ENCODE peak calls at places on chromosomes 5 and 9, in seven cellular contexts. One of them, this sample, is unnamed.

GRCh38 chr9:128275198-128276007 is at the start of gene GOLGA2:
- DNase-seq in NB4: peak
- DNase-seq in progenitor cell of endocrine pancreas: peak
- DNase-seq in GM06990: no peak
- DNase-seq in lung: peak
- DNase-seq in H9: peak
- DNase-seq in H1: no peak
- DNase-seq in this sample: peak

GRCh38 chr9:114499528-114499927 is 5.7 kb downstream of the WHRN start:
- DNase-seq in NB4: no peak
- DNase-seq in progenitor cell of endocrine pancreas: no peak
- DNase-seq in GM06990: no peak
- DNase-seq in lung: no peak
- DNase-seq in H9: no peak
- DNase-seq in H1: no peak
- DNase-seq in this sample: no peak

GRCh38 chr9:112503170-112503569 is 16.5 kb downstream of the KIAA1958 start:
- DNase-seq in NB4: no peak
- DNase-seq in progenitor cell of endocrine pancreas: no peak
- DNase-seq in GM06990: no peak
- DNase-seq in lung: peak
- DNase-seq in H9: no peak
- DNase-seq in H1: no peak
- DNase-seq in this sample: no peak

GRCh38 chr9:113375057-113376023 is 1.4 kb downstream of the HDHD3 start:
- DNase-seq in NB4: no peak
- DNase-seq in progenitor cell of endocrine pancreas: no peak
- DNase-seq in GM06990: no peak
- DNase-seq in lung: no peak
- DNase-seq in H9: no peak
- DNase-seq in H1: no peak
- DNase-seq in this sample: no peak

GRCh38 chr5:143879646-143880045 is 67.7 kb downstream of the HMHB1 start:
- DNase-seq in NB4: no peak
- DNase-seq in progenitor cell of endocrine pancreas: no peak
- DNase-seq in GM06990: no peak
- DNase-seq in lung: no peak
- DNase-seq in H9: no peak
- DNase-seq in H1: no peak
- DNase-seq in this sample: no peak

GRCh38 chr5:78530342-78531096 is 118.1 kb downstream of the LHFPL2 start:
- DNase-seq in NB4: no peak
- DNase-seq in progenitor cell of endocrine pancreas: no peak
- DNase-seq in GM06990: no peak
- DNase-seq in lung: no peak
- DNase-seq in H9: no peak
- DNase-seq in H1: no peak
- DNase-seq in this sample: no peak

GRCh38 chr5:84614907-84615306 is 230.2 kb upstream of the EDIL3 start:
- DNase-seq in NB4: no peak
- DNase-seq in progenitor cell of endocrine pancreas: no peak
- DNase-seq in GM06990: no peak
- DNase-seq in lung: no peak
- DNase-seq in H9: no peak
- DNase-seq in H1: no peak
- DNase-seq in this sample: no peak

GRCh38 chr9:26437056-26437711 is 455.4 kb downstream of the CAAP1 start:
- DNase-seq in NB4: no peak
- DNase-seq in progenitor cell of endocrine pancreas: no peak
- DNase-seq in GM06990: no peak
- DNase-seq in lung: no peak
- DNase-seq in H9: peak
- DNase-seq in H1: peak
- DNase-seq in this sample: no peak

GRCh38 chr9:5643005-5643624 is 14.2 kb downstream of the RIC1 start:
- DNase-seq in NB4: no peak
- DNase-seq in progenitor cell of endocrine pancreas: no peak
- DNase-seq in GM06990: no peak
- DNase-seq in lung: no peak
- DNase-seq in H9: no peak
- DNase-seq in H1: no peak
- DNase-seq in this sample: no peak

GRCh38 chr9:108956098-108956533 is 21.9 kb downstream of the ABITRAM start:
- DNase-seq in NB4: no peak
- DNase-seq in progenitor cell of endocrine pancreas: no peak
- DNase-seq in GM06990: no peak
- DNase-seq in lung: no peak
- DNase-seq in H9: no peak
- DNase-seq in H1: no peak
- DNase-seq in this sample: no peak

GRCh38 chr9:107674937-107675277 is 185.3 kb upstream of the KLF4 start:
- DNase-seq in NB4: peak
- DNase-seq in progenitor cell of endocrine pancreas: no peak
- DNase-seq in GM06990: no peak
- DNase-seq in lung: no peak
- DNase-seq in H9: no peak
- DNase-seq in H1: no peak
- DNase-seq in this sample: no peak
- TF ChIP-seq CTCF in NB4: peak
- TF ChIP-seq CTCF in progenitor cell of endocrine pancreas: no peak
- TF ChIP-seq CTCF in GM06990: no peak
- TF ChIP-seq CTCF in lung: no peak
- TF ChIP-seq CTCF in H9: no peak
- TF ChIP-seq CTCF in H1: no peak
- TF ChIP-seq CTCF in this sample: no peak

GRCh38 chr5:37836173-37837100 is 3.4 kb downstream of the GDNF start:
- DNase-seq in NB4: no peak
- DNase-seq in progenitor cell of endocrine pancreas: no peak
- DNase-seq in GM06990: no peak
- DNase-seq in lung: no peak
- DNase-seq in H9: peak
- DNase-seq in H1: no peak
- DNase-seq in this sample: no peak
- TF ChIP-seq CTCF in NB4: no peak
- TF ChIP-seq CTCF in progenitor cell of endocrine pancreas: no peak
- TF ChIP-seq CTCF in GM06990: no peak
- TF ChIP-seq CTCF in lung: no peak
- TF ChIP-seq CTCF in H9: no peak
- TF ChIP-seq CTCF in H1: no peak
- TF ChIP-seq CTCF in this sample: no peak

GRCh38 chr5:180052211-180052818 is 19.2 kb downstream of the RNF130 start:
- DNase-seq in NB4: no peak
- DNase-seq in progenitor cell of endocrine pancreas: no peak
- DNase-seq in GM06990: no peak
- DNase-seq in lung: no peak
- DNase-seq in H9: no peak
- DNase-seq in H1: no peak
- DNase-seq in this sample: no peak

GRCh38 chr5:180050106-180050929 is 21.2 kb downstream of the RNF130 start:
- DNase-seq in NB4: no peak
- DNase-seq in progenitor cell of endocrine pancreas: no peak
- DNase-seq in GM06990: no peak
- DNase-seq in lung: no peak
- DNase-seq in H9: no peak
- DNase-seq in H1: no peak
- DNase-seq in this sample: no peak

GRCh38 chr5:180047667-180048066 is 23.9 kb downstream of the RNF130 start:
- DNase-seq in NB4: no peak
- DNase-seq in progenitor cell of endocrine pancreas: no peak
- DNase-seq in GM06990: no peak
- DNase-seq in lung: no peak
- DNase-seq in H9: no peak
- DNase-seq in H1: no peak
- DNase-seq in this sample: no peak

GRCh38 chr5:180046656-180047055 is 24.9 kb downstream of the RNF130 start:
- DNase-seq in NB4: no peak
- DNase-seq in progenitor cell of endocrine pancreas: no peak
- DNase-seq in GM06990: no peak
- DNase-seq in lung: no peak
- DNase-seq in H9: no peak
- DNase-seq in H1: no peak
- DNase-seq in this sample: no peak

DNA sequence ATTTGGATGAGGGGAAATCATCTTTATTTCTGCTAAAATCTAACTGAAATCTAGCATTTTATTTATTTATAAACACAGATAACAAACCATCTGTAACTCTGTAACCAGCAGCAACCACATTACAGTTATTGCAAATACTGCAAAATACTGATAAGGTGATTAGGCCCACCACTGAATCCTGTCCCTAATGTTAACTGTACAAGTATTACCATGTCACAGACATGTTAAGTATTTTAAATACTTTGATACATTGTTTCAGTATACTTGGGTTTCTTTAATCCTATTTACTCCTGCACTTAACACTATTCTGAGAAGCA is 22.2 kb downstream of the RNF130 start:
- DNase-seq in NB4: no peak
- DNase-seq in progenitor cell of endocrine pancreas: no peak
- DNase-seq in GM06990: no peak
- DNase-seq in lung: no peak
- DNase-seq in H9: no peak
- DNase-seq in H1: no peak
- DNase-seq in this sample: no peak
- TF ChIP-seq CTCF in NB4: no peak
- TF ChIP-seq CTCF in progenitor cell of endocrine pancreas: no peak
- TF ChIP-seq CTCF in GM06990: no peak
- TF ChIP-seq CTCF in lung: no peak
- TF ChIP-seq CTCF in H9: no peak
- TF ChIP-seq CTCF in H1: no peak
- TF ChIP-seq CTCF in this sample: no peak

DNA sequence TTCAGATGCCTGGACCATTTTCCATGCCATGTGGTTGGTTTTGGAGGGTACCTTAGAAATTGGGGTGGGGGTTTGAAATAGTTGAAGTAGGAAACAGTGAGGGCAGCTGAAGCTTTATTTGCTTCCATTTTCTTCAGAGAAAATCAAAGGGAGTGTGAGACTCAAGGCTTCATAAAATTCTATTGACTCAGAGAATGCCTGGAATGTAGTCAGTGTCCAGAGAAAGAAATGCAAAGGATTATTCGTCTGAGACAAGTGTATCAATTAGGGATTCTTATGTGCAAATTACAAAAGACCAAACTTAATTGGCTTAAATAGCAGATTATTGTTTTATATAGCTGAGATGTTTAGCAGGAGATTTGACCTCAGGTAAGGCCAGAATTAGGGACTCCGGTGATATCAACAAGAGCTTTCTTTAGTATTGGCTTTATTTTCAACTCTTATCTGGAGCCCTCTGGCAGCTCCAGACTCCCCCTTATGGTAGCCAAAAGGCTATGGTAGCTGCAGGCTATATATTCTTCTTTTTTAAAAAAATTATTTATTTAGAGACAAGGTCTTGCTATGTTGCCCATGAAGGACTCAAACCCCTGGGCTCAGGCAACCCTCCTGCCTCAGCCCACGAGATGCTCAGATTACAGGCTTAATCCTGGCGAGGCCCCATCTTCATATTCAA is 38.9 kb downstream of the PTTG1 start:
- DNase-seq in NB4: no peak
- DNase-seq in progenitor cell of endocrine pancreas: no peak
- DNase-seq in GM06990: no peak
- DNase-seq in lung: no peak
- DNase-seq in H9: no peak
- DNase-seq in H1: no peak
- DNase-seq in this sample: no peak
- TF ChIP-seq CTCF in NB4: no peak
- TF ChIP-seq CTCF in progenitor cell of endocrine pancreas: no peak
- TF ChIP-seq CTCF in GM06990: peak
- TF ChIP-seq CTCF in lung: no peak
- TF ChIP-seq CTCF in H9: peak
- TF ChIP-seq CTCF in H1: peak
- TF ChIP-seq CTCF in this sample: no peak

DNA sequence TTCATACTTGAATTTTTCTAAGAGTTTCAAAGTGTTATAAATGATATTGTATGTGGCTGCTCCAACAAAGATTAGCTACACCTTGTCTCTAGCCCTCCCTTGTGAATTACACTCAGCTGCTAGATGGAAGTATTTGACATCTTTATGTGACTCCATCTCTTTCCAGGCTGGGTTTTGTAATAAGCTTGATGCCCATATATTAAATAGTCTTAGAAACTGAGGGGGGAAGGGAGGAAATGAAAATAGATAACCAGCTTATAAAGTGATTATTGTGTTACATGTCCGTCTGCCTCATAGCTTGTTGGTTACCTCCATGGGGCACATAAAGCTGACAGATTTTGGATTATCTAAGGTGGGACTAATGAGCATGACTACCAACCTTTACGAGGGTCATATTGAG is 63.4 kb downstream of the CD180 start:
- DNase-seq in NB4: no peak
- DNase-seq in progenitor cell of endocrine pancreas: no peak
- DNase-seq in GM06990: no peak
- DNase-seq in lung: no peak
- DNase-seq in H9: no peak
- DNase-seq in H1: no peak
- DNase-seq in this sample: no peak
- TF ChIP-seq CTCF in NB4: no peak
- TF ChIP-seq CTCF in progenitor cell of endocrine pancreas: no peak
- TF ChIP-seq CTCF in GM06990: no peak
- TF ChIP-seq CTCF in lung: no peak
- TF ChIP-seq CTCF in H9: no peak
- TF ChIP-seq CTCF in H1: no peak
- TF ChIP-seq CTCF in this sample: no peak

GRCh38 chr9:126661521-126662251 is 48.0 kb downstream of the LMX1B start:
- DNase-seq in NB4: no peak
- DNase-seq in progenitor cell of endocrine pancreas: peak
- DNase-seq in GM06990: no peak
- DNase-seq in lung: no peak
- DNase-seq in H9: peak
- DNase-seq in H1: peak
- DNase-seq in this sample: no peak
- TF ChIP-seq CTCF in NB4: no peak
- TF ChIP-seq CTCF in progenitor cell of endocrine pancreas: peak
- TF ChIP-seq CTCF in GM06990: no peak
- TF ChIP-seq CTCF in lung: no peak
- TF ChIP-seq CTCF in H9: peak
- TF ChIP-seq CTCF in H1: peak
- TF ChIP-seq CTCF in this sample: no peak

DNA sequence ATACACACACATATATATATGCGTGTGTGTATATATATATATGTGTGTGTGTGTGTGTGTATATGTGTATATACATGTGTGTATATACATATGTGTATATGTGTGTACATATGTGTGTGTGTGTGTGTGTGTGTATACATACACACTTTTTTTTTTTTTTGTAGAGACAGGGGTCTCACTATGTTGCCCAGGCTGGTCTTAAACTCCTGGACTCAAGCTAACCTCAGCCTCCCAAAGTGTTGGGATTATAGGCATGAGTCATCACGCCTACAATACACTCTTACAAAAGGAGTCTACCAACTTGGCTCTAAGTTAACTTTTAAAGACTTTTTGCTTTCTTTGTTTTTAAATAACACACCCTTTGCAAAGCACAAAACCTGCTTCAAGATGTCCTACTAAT is 2.1 kb downstream of the C9orf78 start:
- DNase-seq in NB4: no peak
- DNase-seq in progenitor cell of endocrine pancreas: no peak
- DNase-seq in GM06990: no peak
- DNase-seq in lung: no peak
- DNase-seq in H9: no peak
- DNase-seq in H1: no peak
- DNase-seq in this sample: no peak
- TF ChIP-seq CTCF in NB4: no peak
- TF ChIP-seq CTCF in progenitor cell of endocrine pancreas: no peak
- TF ChIP-seq CTCF in GM06990: no peak
- TF ChIP-seq CTCF in lung: no peak
- TF ChIP-seq CTCF in H9: no peak
- TF ChIP-seq CTCF in H1: no peak
- TF ChIP-seq CTCF in this sample: no peak

This sample was measured in mesothelial cell of epicardium.